ENCODE peak calls at places on chromosomes 1 and 21, in four cellular contexts. R is tibial artery; P is stimulated activated CD4-positive, alpha-beta T cell treated with anti-CD3 and anti-CD28 coated beads, TNF-alpha, amount 100 ng/mL, for 4 hours; L is mesenchymal stem cell. K is an unnamed sample.
A peak's percentile ranks its signal among the peaks of the same experiment; 100 is the strongest.

GRCh38 chr1:64598100-64598571 is 128.2 kb downstream of the CACHD1 start:
- DNase-seq in R (no peak), P (no peak), L (peak; percentile 27), K (no peak)

GRCh38 chr1:234265321-234265720 is 107.9 kb upstream of the COA6 start:
- DNase-seq in R (no peak), P (no peak), L (no peak), K (no peak)

GRCh38 chr1:5999711-6000443 is 7.7 kb upstream of the NPHP4 start:
- DNase-seq in R (no peak), P (no peak), L (no peak), K (no peak)

GRCh38 chr1:68085752-68086151 is 35.3 kb upstream of the DIRAS3 start:
- DNase-seq in R (no peak), P (no peak), L (no peak), K (no peak)

GRCh38 chr21:41482980-41483379 is 25.0 kb downstream of the TMPRSS2 start:
- DNase-seq in R (no peak), P (no peak), L (no peak), K (no peak)

GRCh38 chr1:160726114-160726497 is 12.9 kb upstream of the SLAMF7 start:
- DNase-seq in R (no peak), P (no peak), L (peak; percentile 5), K (no peak)

GRCh38 chr1:160538985-160539651 is 16.1 kb upstream of the SLAMF6 start:
- DNase-seq in R (no peak), P (no peak), L (no peak), K (no peak)

GRCh38 chr1:226958300-226958699 is 18.2 kb downstream of the COQ8A start:
- DNase-seq in R (no peak), P (no peak), L (no peak), K (no peak)

GRCh38 chr1:6800728-6801127 is 15.5 kb downstream of the CAMTA1 start:
- DNase-seq in R (no peak), P (no peak), L (peak; percentile 90), K (no peak)

GRCh38 chr1:68202239-68202832 is 30.0 kb downstream of the WLS start:
- DNase-seq in R (no peak), P (no peak), L (no peak), K (no peak)

GRCh38 chr1:36115200-36115669 is 9.8 kb downstream of the COL8A2 start:
- DNase-seq in R (peak; percentile 47), P (no peak), L (no peak), K (peak; percentile 89)

GRCh38 chr1:1109743-1110142 is 6.1 kb downstream of the C1orf159 start:
- DNase-seq in R (no peak), P (no peak), L (no peak), K (no peak)

GRCh38 chr1:227765261-227766014 is 30.2 kb downstream of the SNAP47 start:
- DNase-seq in R (no peak), P (no peak), L (no peak), K (no peak)

GRCh38 chr1:42336978-42337377 is 1.9 kb upstream of the FOXJ3 start:
- DNase-seq in R (no peak), P (no peak), L (no peak), K (no peak)